ENCODE peak calls at places on chromosomes 5 and 9, in nine cellular contexts. L, P, F, U, Z, V, C, A and W are unnamed samples.

GRCh38 chr5:151670074-151670686 is 16.5 kb downstream of the SPARC start:
- ATAC-seq in L (peak; percentile 42), P (peak; percentile 62), F (peak; percentile 15), U (no peak), Z (peak; percentile 41), V (no peak), C (peak; percentile 28), A (no peak), W (no peak)

GRCh38 chr9:112836394-112836793 is 54.3 kb downstream of the SLC46A2 start:
- ATAC-seq in L (no peak), P (no peak), F (no peak), U (no peak), Z (peak; percentile 33), V (peak; percentile 74), C (no peak), A (peak; percentile 8), W (no peak)

GRCh38 chr5:133895979-133896378 is 72.4 kb downstream of the C5orf15 start:
- ATAC-seq in L (no peak), P (no peak), F (no peak), U (no peak), Z (no peak), V (no peak), C (no peak), A (no peak), W (no peak)

GRCh38 chr5:14593326-14594036 is 11.9 kb downstream of the OTULINL start:
- ATAC-seq in L (no peak), P (no peak), F (no peak), U (no peak), Z (no peak), V (no peak), C (no peak), A (no peak), W (no peak)

GRCh38 chr5:40834391-40834848 is 602 bp downstream of the RPL37 start:
- ATAC-seq in L (no peak), P (no peak), F (no peak), U (no peak), Z (no peak), V (no peak), C (no peak), A (peak; percentile 25), W (no peak)

GRCh38 chr5:98936948-98937715 is 8.3 kb upstream of the CHD1 start:
- ATAC-seq in L (no peak), P (no peak), F (no peak), U (no peak), Z (no peak), V (no peak), C (peak; percentile 12), A (no peak), W (no peak)

GRCh38 chr5:153476767-153477166 is 13.7 kb upstream of the GRIA1 start:
- ATAC-seq in L (no peak), P (no peak), F (no peak), U (peak; percentile 81), Z (no peak), V (no peak), C (no peak), A (no peak), W (no peak)

GRCh38 chr5:107135391-107135790 is 535.3 kb downstream of the EFNA5 start:
- ATAC-seq in L (no peak), P (no peak), F (no peak), U (no peak), Z (no peak), V (no peak), C (no peak), A (no peak), W (no peak)

GRCh38 chr9:79759460-79759859 is 187.7 kb downstream of the TLE4 start:
- ATAC-seq in L (no peak), P (no peak), F (no peak), U (no peak), Z (no peak), V (no peak), C (no peak), A (no peak), W (no peak)

GRCh38 chr5:150781706-150782614 is 3.4 kb downstream of the SMIM3 start:
- ATAC-seq in L (peak; percentile 50), P (peak; percentile 68), F (peak; percentile 47), U (peak; percentile 12), Z (peak; percentile 12), V (peak; percentile 4), C (peak; percentile 38), A (no peak), W (peak; percentile 86)

GRCh38 chr9:98375138-98375726 is 119.8 kb upstream of the TBC1D2 start:
- ATAC-seq in L (no peak), P (no peak), F (no peak), U (no peak), Z (no peak), V (no peak), C (no peak), A (no peak), W (no peak)

GRCh38 chr9:129164246-129164930 is 13.7 kb downstream of the IER5L start:
- ATAC-seq in L (peak; percentile 63), P (peak; percentile 70), F (no peak), U (no peak), Z (peak; percentile 39), V (no peak), C (peak; percentile 18), A (no peak), W (peak; percentile 68)
- H3K4me3 ChIP-seq in L (no peak overlapping the region), P (no peak overlapping the region), F (no peak overlapping the region), U (no peak overlapping the region), Z (no peak overlapping the region), V (no peak overlapping the region), C (no peak overlapping the region), A (no peak overlapping the region), W (no peak overlapping the region)

GRCh38 chr5:139767960-139768359 is 27.6 kb upstream of the PSD2 start:
- ATAC-seq in L (peak; percentile 8), P (no peak), F (no peak), U (no peak), Z (no peak), V (peak; percentile 75), C (no peak), A (no peak), W (peak; percentile 10)
- H3K4me1 ChIP-seq in L (peaks cover 18% of the 10 kb centered on the region), P (peaks cover 5% of the 10 kb centered on the region), F (peaks cover 2% of the 10 kb centered on the region), U (peaks cover 9% of the 10 kb centered on the region), Z (peaks cover 4% of the 10 kb centered on the region), V (no peaks in the 10 kb centered on the region), C (peaks cover 24% of the 10 kb centered on the region), A (peaks cover 4% of the 10 kb centered on the region), W (no peaks in the 10 kb centered on the region)

GRCh38 chr5:1243487-1244152 is 18.4 kb downstream of the SLC6A18 start:
- ATAC-seq in L (no peak), P (no peak), F (no peak), U (no peak), Z (no peak), V (no peak), C (no peak), A (no peak), W (no peak)
- H3K4me3 ChIP-seq in L (no peak overlapping the region), P (no peak overlapping the region), F (no peak overlapping the region), U (no peak overlapping the region), Z (no peak overlapping the region), V (no peak overlapping the region), C (no peak overlapping the region), A (no peak overlapping the region), W (no peak overlapping the region)

DNA sequence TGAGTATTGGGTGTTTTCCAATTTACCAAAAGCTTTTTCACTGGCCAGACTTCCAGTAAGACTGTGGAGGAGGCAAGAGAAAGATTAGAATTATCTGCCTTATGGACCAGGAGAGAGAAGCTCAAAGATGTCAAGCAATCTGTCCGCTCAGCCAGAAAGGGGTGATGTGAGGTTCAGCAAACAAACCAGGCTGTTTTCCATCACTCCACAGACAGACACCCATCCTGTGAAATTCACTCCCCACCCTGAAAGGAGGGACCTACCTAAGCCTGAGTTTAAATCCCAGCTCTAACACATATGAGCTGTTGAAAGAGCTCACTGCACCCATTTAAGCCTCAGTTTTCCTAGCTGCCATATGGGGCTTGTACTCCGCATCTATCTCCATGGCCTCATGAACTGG is 14.9 kb upstream of the COL27A1 start:
- ATAC-seq in L (no peak), P (no peak), F (no peak), U (no peak), Z (no peak), V (no peak), C (no peak), A (no peak), W (no peak)
- H3K4me1 ChIP-seq in L (peaks cover 22% of the 10 kb centered on the region), P (peaks cover 16% of the 10 kb centered on the region), F (no peaks in the 10 kb centered on the region), U (no peaks in the 10 kb centered on the region), Z (peaks cover 9% of the 10 kb centered on the region), V (no peaks in the 10 kb centered on the region), C (peaks cover 14% of the 10 kb centered on the region), A (peaks cover 10% of the 10 kb centered on the region), W (no peaks in the 10 kb centered on the region)

DNA sequence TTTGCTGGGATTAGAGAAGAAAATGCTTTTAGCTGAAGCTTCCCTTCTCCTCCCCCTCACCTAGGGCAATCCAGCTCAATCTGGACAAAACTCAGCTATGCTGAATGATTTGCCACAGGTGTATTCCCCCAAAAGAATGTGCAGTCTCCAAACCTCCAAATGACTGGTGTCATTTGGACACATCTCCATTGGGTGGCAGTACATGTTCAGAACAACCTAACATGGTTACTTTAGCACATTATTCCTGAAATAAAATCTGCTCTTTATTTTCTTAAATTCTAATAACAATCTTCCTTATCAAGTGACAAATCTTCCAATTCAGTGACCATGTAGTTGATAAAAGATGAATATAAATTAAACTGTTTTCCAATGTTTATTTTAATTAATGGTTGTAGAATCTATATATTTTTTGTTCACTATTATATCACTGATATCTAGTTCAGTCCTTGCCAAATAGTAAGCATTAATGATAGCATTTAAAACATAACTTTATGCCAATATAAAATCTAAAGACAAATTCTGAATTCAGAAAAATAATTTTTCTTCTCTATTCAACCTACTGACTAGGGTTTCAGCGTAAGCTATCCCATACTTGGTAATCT is 61.3 kb upstream of the MOCS2 start:
- ATAC-seq in L (no peak), P (no peak), F (peak; percentile 78), U (peak; percentile 83), Z (no peak), V (peak; percentile 75), C (no peak), A (peak; percentile 74), W (no peak)
- H3K4me3 ChIP-seq in L (no peak overlapping the region), P (no peak overlapping the region), F (no peak overlapping the region), U (no peak overlapping the region), Z (no peak overlapping the region), V (no peak overlapping the region), C (no peak overlapping the region), A (no peak overlapping the region), W (no peak overlapping the region)

DNA sequence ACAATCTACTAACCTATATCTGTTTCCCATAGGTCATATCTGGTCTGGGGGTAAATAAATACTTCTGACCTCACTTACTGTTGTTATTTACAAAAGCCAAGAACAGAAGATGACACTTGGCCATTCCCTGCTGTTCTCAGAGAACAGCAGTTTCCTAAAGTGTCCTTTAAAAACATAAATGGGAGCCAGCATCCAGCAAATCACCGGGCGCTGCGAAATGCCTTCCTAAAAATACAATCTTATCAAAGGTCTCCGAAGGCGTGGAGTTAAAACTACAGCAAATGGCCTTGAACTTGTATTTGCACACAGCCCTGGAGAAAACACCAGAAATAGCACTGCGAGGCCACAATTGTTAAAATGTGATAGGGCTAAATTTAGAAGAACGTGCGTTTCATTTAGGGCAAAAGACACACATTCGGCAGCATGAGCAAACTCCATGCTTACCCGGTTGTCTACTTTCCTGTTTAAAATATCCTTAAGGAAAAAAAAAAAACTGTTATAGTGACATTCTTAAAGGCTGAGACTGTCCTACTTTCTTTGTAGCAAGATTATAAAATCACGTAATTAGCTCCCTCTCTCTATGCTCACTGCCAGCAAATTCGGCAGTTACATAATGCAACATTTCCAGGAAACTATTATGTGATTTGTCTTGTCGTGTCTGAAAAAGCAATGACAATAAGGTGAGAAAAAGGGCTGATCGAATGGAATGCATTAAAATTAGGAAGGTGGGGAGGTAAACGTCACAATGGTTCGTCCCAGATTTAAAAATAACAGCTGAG is 1.5 kb downstream of the NFIL3 start:
- ATAC-seq in L (no peak), P (no peak), F (no peak), U (no peak), Z (peak; percentile 12), V (no peak), C (peak; percentile 53), A (no peak), W (no peak)
- H3K4me1 ChIP-seq in L (peaks cover 36% of the 10 kb centered on the region), P (peaks cover 9% of the 10 kb centered on the region), F (peaks cover 28% of the 10 kb centered on the region), U (peaks cover 42% of the 10 kb centered on the region), Z (peaks cover 46% of the 10 kb centered on the region), V (no peaks in the 10 kb centered on the region), C (peaks cover 27% of the 10 kb centered on the region), A (peaks cover 75% of the 10 kb centered on the region), W (peaks cover 3% of the 10 kb centered on the region)

GRCh38 chr5:59199868-59200267 is 617.0 kb downstream of the RAB3C start:
- ATAC-seq in L (no peak), P (no peak), F (no peak), U (no peak), Z (no peak), V (no peak), C (no peak), A (no peak), W (no peak)
- H3K4me3 ChIP-seq in L (no peak overlapping the region), P (no peak overlapping the region), F (no peak overlapping the region), U (no peak overlapping the region), Z (no peak overlapping the region), V (no peak overlapping the region), C (no peak overlapping the region), A (no peak overlapping the region), W (no peak overlapping the region)